ENCODE peak calls at places on chromosomes 13 and 19, in four cellular contexts. C is heart right ventricle, I is spleen, X is psoas muscle. Q is an unnamed sample.

GRCh38 chr13:97653741-97654140 is 219.8 kb downstream of the RAP2A start:
- DNase-seq in C (no peak), I (no peak), X (no peak), Q (no peak)

GRCh38 chr13:31044658-31045620 is 112.5 kb downstream of the TEX26 start:
- DNase-seq in C (no peak), X (no peak), I (no peak), Q (no peak)

GRCh38 chr13:20230913-20231838 is 943 bp downstream of the GJB6 start:
- DNase-seq in I (no peak), X (no peak), C (no peak), Q (no peak)

GRCh38 chr13:110683203-110683883 is 22.6 kb downstream of the CARS2 start:
- DNase-seq in I (peak), X (no peak), C (no peak), Q (no peak)

GRCh38 chr13:94343243-94343585 is 136.3 kb downstream of the DCT start:
- DNase-seq in X (no peak), C (no peak), I (no peak), Q (no peak)

GRCh38 chr19:2546128-2547032 is 70.5 kb downstream of the GADD45B start:
- DNase-seq in I (peak), C (peak), X (peak), Q (peak)

GRCh38 chr19:38949580-38950367 is 19.0 kb downstream of the MRPS12 start:
- DNase-seq in C (peak), I (peak), X (peak), Q (peak)

GRCh38 chr13:80550856-80551532 is 210.1 kb upstream of the SPRY2 start:
- DNase-seq in I (no peak), X (no peak), C (no peak), Q (no peak)

GRCh38 chr13:40657961-40658360 is 8.5 kb downstream of the FOXO1 start:
- DNase-seq in I (no peak), X (no peak), C (no peak), Q (no peak)

GRCh38 chr19:45827459-45828093 is 12.5 kb upstream of the RSPH6A start:
- DNase-seq in C (no peak), X (no peak), I (no peak), Q (no peak)

GRCh38 chr19:1469936-1470863 is 8.8 kb downstream of the C19orf25 start:
- DNase-seq in I (peak), X (peak), C (peak), Q (peak)

GRCh38 chr19:54172764-54173699 is at the start of gene TMC4:
- DNase-seq in X (no peak), I (no peak), C (no peak), Q (peak)

GRCh38 chr13:53200075-53200474 is 171.5 kb downstream of the OLFM4 start:
- DNase-seq in C (no peak), X (no peak), I (no peak), Q (no peak)

GRCh38 chr13:44223785-44224432 is 149.7 kb upstream of the SERP2 start:
- DNase-seq in C (no peak), I (no peak), X (no peak), Q (no peak)
- TF ChIP-seq CTCF in C (no peak), I (no peak), X (no peak), Q (no peak)

GRCh38 chr13:36163303-36163702 is 32.1 kb upstream of the DCLK1 start:
- DNase-seq in I (no peak), C (no peak), X (no peak), Q (no peak)

GRCh38 chr13:36160297-36160696 is 29.1 kb upstream of the DCLK1 start:
- DNase-seq in X (no peak), I (no peak), C (no peak), Q (no peak)

GRCh38 chr13:36166051-36166450 is 34.9 kb upstream of the DCLK1 start:
- DNase-seq in I (no peak), C (no peak), X (no peak), Q (no peak)

GRCh38 chr13:36158606-36159005 is 27.4 kb upstream of the DCLK1 start:
- DNase-seq in I (no peak), X (no peak), C (no peak), Q (no peak)

GRCh38 chr13:36163809-36164308 is 32.7 kb upstream of the DCLK1 start:
- DNase-seq in I (no peak), X (peak), C (peak), Q (peak)
- H3K27ac ChIP-seq in I (peak), X (no peak), C (no peak), Q (no peak)

GRCh38 chr13:106867249-106867648 is 299.3 kb upstream of the ARGLU1 start:
- DNase-seq in X (no peak), I (no peak), C (no peak), Q (no peak)
- TF ChIP-seq CTCF in X (no peak), I (no peak), C (peak), Q (no peak)

GRCh38 chr13:29578300-29579048 is 17.0 kb downstream of the SLC7A1 start:
- DNase-seq in I (no peak), X (no peak), C (no peak), Q (no peak)
- H3K27ac ChIP-seq in I (peak), X (no peak), C (no peak), Q (no peak)

GRCh38 chr13:105428816-105429215 is 1106.6 kb downstream of the EFNB2 start:
- DNase-seq in I (no peak), C (no peak), X (no peak), Q (no peak)

GRCh38 chr13:105432408-105432807 is 1103.1 kb downstream of the EFNB2 start:
- DNase-seq in I (no peak), C (no peak), X (no peak), Q (no peak)

GRCh38 chr13:105426454-105426853 is 1109.0 kb downstream of the EFNB2 start:
- DNase-seq in I (no peak), C (no peak), X (no peak), Q (no peak)
- TF ChIP-seq CTCF in I (no peak), C (no peak), X (no peak), Q (no peak)

Q was measured in lower lobe of right lung.